ENCODE peak calls at places on chromosome 21, in four cellular contexts. N is GM12878, S is K562, V is HepG2. B is an unnamed sample.

GRCh38 chr21:38306833-38307232 is 50.0 kb downstream of the KCNJ15 start:
- DNase-seq in N (no peak), S (no peak), V (no peak), B (no peak)

GRCh38 chr21:37636152-37636860 is 269.7 kb downstream of the DYRK1A start:
- DNase-seq in N (no peak), S (no peak), V (no peak), B (no peak)

GRCh38 chr21:14120091-14120734 is 90.5 kb downstream of the LIPI start:
- DNase-seq in N (peak; percentile 23), S (peak; percentile 43), V (peak; percentile 11), B (peak; percentile 73)

GRCh38 chr21:37233551-37234146 is 33.5 kb downstream of the VPS26C start:
- DNase-seq in N (no peak), S (no peak), V (no peak), B (no peak)

GRCh38 chr21:41678016-41678935 is 88.6 kb downstream of the RIPK4 start:
- DNase-seq in N (no peak), S (no peak), V (peak; percentile 89), B (no peak)

GRCh38 chr21:31181089-31181757 is 142.9 kb upstream of the KRTAP19-8 start:
- DNase-seq in N (no peak), S (no peak), V (no peak), B (no peak)

GRCh38 chr21:37071561-37072238 is 1.2 kb downstream of the PIGP start:
- DNase-seq in N (no peak), S (peak; percentile 26), V (no peak), B (no peak)

GRCh38 chr21:15063821-15064575 is 802 bp downstream of the NRIP1 start:
- DNase-seq in N (no peak), S (peak; percentile 52), V (no peak), B (peak; percentile 51)

GRCh38 chr21:15826908-15827601 is 97.3 kb downstream of the USP25 start:
- DNase-seq in N (no peak), S (no peak), V (no peak), B (no peak)

GRCh38 chr21:15139881-15140280 is 75.1 kb upstream of the NRIP1 start:
- DNase-seq in N (no peak), S (no peak), V (no peak), B (no peak)

GRCh38 chr21:21196848-21197247 is 198.6 kb downstream of the NCAM2 start:
- DNase-seq in N (no peak), S (no peak), V (no peak), B (no peak)

GRCh38 chr21:38486221-38486620 is 12.1 kb downstream of the ERG start:
- DNase-seq in N (no peak), S (no peak), V (no peak), B (no peak)

GRCh38 chr21:41766051-41766882 is 585 bp downstream of the RIPK4 start:
- DNase-seq in N (no peak), S (no peak), V (no peak), B (no peak)

GRCh38 chr21:36079010-36079649 is 9.3 kb downstream of the CBR1 start:
- DNase-seq in N (no peak), S (peak; percentile 53), V (no peak), B (no peak)

GRCh38 chr21:38243732-38244406 is 12.9 kb upstream of the KCNJ15 start:
- DNase-seq in N (peak; percentile 34), S (no peak), V (no peak), B (no peak)

GRCh38 chr21:37319551-37319950 is 47.0 kb upstream of the DYRK1A start:
- DNase-seq in N (no peak), S (no peak), V (no peak), B (no peak)

GRCh38 chr21:32626633-32627196 is 14.5 kb upstream of the CFAP298 start:
- DNase-seq in N (no peak), S (no peak), V (no peak), B (no peak)

DNA sequence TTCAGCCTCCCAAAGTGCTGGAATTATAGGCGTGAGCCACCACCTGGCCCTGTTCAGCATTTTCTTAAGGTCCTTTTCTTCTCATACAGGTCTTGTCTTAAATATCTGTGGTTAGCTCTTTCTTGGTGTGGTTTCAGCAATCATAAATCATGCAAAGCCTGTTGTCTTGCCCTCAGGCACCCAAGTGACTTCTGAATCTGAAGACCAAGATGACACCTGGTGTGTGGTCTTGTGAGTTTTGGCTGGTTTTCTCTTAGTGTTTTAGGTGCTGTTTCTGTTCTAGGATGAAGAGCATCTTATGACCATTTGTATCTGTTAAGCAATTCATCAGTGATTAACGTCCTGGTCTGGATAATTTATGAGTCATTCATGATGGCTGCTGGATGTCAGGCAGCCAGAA is 12.5 kb upstream of the CFAP298 start:
- DNase-seq in N (no peak), S (peak; percentile 51), V (no peak), B (no peak)
- TF ChIP-seq TCF7 in N (no peak), S (peak; percentile 50), V (no peak), B (no peak)

DNA sequence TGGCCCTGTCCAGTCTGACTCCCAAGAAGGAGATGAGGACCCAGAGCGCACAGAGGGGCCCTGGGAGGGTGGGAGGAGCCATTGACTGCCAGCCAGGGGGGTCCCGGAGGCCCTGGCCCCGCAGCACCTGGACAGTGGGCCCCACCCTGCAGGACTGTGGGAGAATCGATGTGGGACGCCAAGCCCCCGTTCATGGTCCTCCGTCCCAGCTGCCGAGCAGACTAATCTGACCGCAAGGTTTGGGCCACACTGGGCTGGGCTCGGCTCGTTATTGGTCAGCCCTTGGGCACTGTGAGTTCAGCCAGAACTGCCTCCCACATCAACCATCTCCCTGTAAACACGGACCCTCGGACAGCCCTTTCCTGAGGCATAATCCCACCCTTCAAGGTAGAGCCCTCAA is 16.1 kb upstream of the POFUT2 start:
- DNase-seq in N (no peak), S (no peak), V (no peak), B (no peak)
- TF ChIP-seq TCF7 in N (no peak), S (no peak), V (no peak), B (no peak)

GRCh38 chr21:34881894-34882371 is 167.2 kb downstream of the RUNX1 start:
- DNase-seq in N (no peak), S (no peak), V (no peak), B (no peak)
- TF ChIP-seq TCF7 in N (no peak), S (no peak), V (no peak), B (no peak)

GRCh38 chr21:27564684-27565280 is 597.9 kb upstream of the ADAMTS5 start:
- DNase-seq in N (no peak), S (peak; percentile 6), V (no peak), B (peak; percentile 40)
- TF ChIP-seq TCF7 in N (no peak), S (no peak), V (no peak), B (no peak)

DNA sequence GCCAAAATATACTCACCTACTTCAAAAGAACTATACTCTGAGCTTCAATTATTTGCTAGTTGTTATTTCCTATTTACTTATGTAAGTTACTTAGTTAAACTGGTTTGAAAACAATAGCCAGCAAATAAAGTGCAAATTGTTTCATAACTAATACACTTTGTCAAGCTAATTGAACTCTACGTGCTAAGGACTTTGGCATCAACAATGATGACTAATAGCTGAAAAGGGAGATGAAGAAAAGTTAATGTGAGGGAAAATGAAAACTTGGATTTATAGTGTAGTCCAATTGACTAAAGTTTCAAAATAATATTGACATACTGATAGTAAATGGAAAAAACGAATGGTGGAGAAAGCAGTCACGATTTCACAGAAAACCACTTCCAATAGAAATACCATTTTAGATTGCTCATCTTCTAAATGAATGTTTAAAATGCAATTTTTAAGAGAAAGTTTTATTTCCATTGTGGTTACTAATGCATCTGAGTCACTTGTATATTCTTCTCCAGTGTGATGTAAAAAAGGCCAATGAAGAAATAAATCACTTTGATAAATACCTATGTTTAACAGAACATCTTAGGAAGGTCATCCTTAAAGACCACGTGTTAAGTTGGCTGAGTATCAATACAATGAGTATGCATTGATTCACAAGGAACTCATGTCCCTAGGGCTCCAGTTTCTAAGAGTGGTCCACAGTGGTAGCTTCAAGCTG is 455.2 kb downstream of the LTN1 start:
- DNase-seq in N (no peak), S (no peak), V (no peak), B (no peak)
- TF ChIP-seq TCF7 in N (no peak), S (no peak), V (no peak), B (no peak)

DNA sequence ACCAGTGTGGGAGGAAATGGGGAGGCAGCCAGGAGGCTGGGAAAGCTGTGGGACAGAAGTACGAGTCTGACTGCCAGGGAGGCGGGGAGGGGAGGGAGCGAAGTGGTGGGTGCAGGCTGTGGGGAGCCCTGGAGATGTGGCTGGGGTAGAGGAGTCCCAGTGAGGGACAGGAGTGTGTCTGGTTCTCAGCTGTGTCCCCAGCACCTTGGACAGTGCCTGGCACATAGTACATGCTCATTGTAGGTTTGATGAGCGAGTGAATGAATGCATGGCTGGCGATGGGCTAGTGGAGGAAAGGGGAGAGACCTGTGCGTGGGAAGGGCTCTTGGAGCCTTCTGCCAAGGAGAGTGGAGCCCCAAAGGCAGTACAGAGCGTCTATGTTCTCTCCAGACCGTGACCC is 104.1 kb downstream of the SIK1 start:
- DNase-seq in N (no peak), S (no peak), V (no peak), B (no peak)
- TF ChIP-seq TCF7 in N (no peak), S (no peak), V (no peak), B (no peak)

GRCh38 chr21:28325618-28326017 is 667.1 kb downstream of the LTN1 start:
- DNase-seq in N (no peak), S (no peak), V (no peak), B (no peak)

GRCh38 chr21:28324690-28325089 is 668.0 kb downstream of the LTN1 start:
- DNase-seq in N (no peak), S (no peak), V (no peak), B (no peak)
- TF ChIP-seq TCF7 in N (no peak), S (no peak), V (no peak), B (no peak)